ENCODE peak calls at places on chromosomes 3 and 15, in seven cellular contexts. D is upper lobe of right lung; F is SK-N-SH; I is CD4-positive, alpha-beta T cell; V is tibial nerve; T is heart left ventricle; X is body of pancreas. C is an unnamed sample.

GRCh38 chr3:147159141-147159540 is 247.2 kb downstream of the ZIC4 start:
- DNase-seq in T (no peak), V (no peak), D (no peak), X (no peak), F (no peak), I (no peak), C (no peak)

GRCh38 chr3:137263982-137264777 is 306.4 kb downstream of the IL20RB start:
- DNase-seq in F (peak), T (peak), V (no peak), I (no peak), D (no peak), X (no peak), C (no peak)

GRCh38 chr15:75107905-75108838 is 84.8 kb downstream of the PPCDC start:
- DNase-seq in I (peak), D (no peak), T (peak), F (no peak), X (no peak), V (no peak), C (no peak)

GRCh38 chr3:197458179-197458707 is 97.5 kb downstream of the BDH1 start:
- DNase-seq in V (no peak), X (no peak), T (no peak), D (peak), F (peak), I (no peak), C (no peak)

GRCh38 chr3:12817341-12817705 is 20.8 kb downstream of the CAND2 start:
- DNase-seq in D (no peak), I (no peak), V (no peak), T (no peak), X (no peak), F (peak), C (no peak)

GRCh38 chr3:159907828-159908227 is 80.8 kb upstream of the IL12A start:
- DNase-seq in V (no peak), F (no peak), D (no peak), I (no peak), X (no peak), T (no peak), C (no peak)

GRCh38 chr3:127441764-127442163 is 148.8 kb downstream of the TPRA1 start:
- DNase-seq in D (peak), V (no peak), I (no peak), T (no peak), X (no peak), F (no peak), C (no peak)

GRCh38 chr3:112333002-112333385 is at the start of gene CD200:
- DNase-seq in I (peak), V (peak), T (peak), X (no peak), F (peak), D (peak), C (peak)

GRCh38 chr3:159928692-159929091 is 59.9 kb upstream of the IL12A start:
- DNase-seq in T (no peak), F (no peak), X (no peak), D (no peak), V (no peak), I (no peak), C (no peak)

GRCh38 chr3:33915796-33916589 is 117.6 kb downstream of the PDCD6IP start:
- DNase-seq in D (no peak), V (no peak), T (no peak), I (no peak), X (no peak), F (peak), C (no peak)

GRCh38 chr3:179533274-179533673 is 29.5 kb upstream of the ACTL6A start:
- DNase-seq in I (no peak), T (no peak), F (no peak), D (no peak), V (no peak), X (no peak), C (no peak)

GRCh38 chr15:87537295-87537694 is 719.2 kb downstream of the NTRK3 start:
- DNase-seq in D (no peak), I (no peak), V (no peak), F (no peak), T (no peak), X (no peak), C (no peak)

GRCh38 chr3:189057369-189057768 is 114.4 kb upstream of the TPRG1 start:
- DNase-seq in T (no peak), F (no peak), I (no peak), D (no peak), X (no peak), V (no peak), C (no peak)

GRCh38 chr3:179801263-179801662 is 148.4 kb downstream of the USP13 start:
- DNase-seq in V (no peak), F (no peak), D (no peak), T (no peak), I (no peak), X (no peak), C (no peak)

GRCh38 chr3:193590088-193590856 is 2.7 kb upstream of the OPA1 start:
- DNase-seq in V (no peak), T (no peak), F (no peak), D (no peak), I (no peak), X (no peak), C (no peak)

GRCh38 chr15:69451951-69452701 is 492 bp upstream of the RPLP1 start:
- DNase-seq in T (no peak), F (peak), V (peak), D (no peak), I (no peak), X (no peak), C (no peak)

GRCh38 chr15:82648257-82649103 is 1.3 kb upstream of the CPEB1 start:
- DNase-seq in D (no peak), V (no peak), I (no peak), T (no peak), F (peak), X (no peak), C (peak)

GRCh38 chr3:113165841-113166240 is 45.5 kb upstream of the BOC start:
- DNase-seq in T (no peak), X (no peak), V (peak), I (no peak), F (no peak), D (no peak), C (no peak)

GRCh38 chr3:119099785-119100184 is 46.2 kb upstream of the TEX55 start:
- DNase-seq in F (no peak), V (no peak), X (no peak), I (no peak), T (no peak), D (no peak), C (no peak)

GRCh38 chr3:113712129-113712528 is 15.7 kb upstream of the USF3 start:
- DNase-seq in X (no peak), T (no peak), V (no peak), I (no peak), D (no peak), F (no peak), C (no peak)

GRCh38 chr3:11382146-11382545 is 109.9 kb downstream of the ATG7 start:
- DNase-seq in D (no peak), T (no peak), X (no peak), V (no peak), F (no peak), I (no peak), C (no peak)

GRCh38 chr3:58251653-58252052 is 14.1 kb downstream of the ABHD6 start:
- DNase-seq in F (no peak), X (no peak), D (no peak), V (no peak), T (no peak), I (no peak), C (no peak)

GRCh38 chr3:11162401-11163345 is 8.4 kb downstream of the HRH1 start:
- DNase-seq in D (no peak), V (no peak), X (no peak), T (no peak), I (no peak), F (no peak), C (no peak)

GRCh38 chr15:35293353-35294130 is 208.4 kb upstream of the NANOGP8 start:
- DNase-seq in V (no peak), I (no peak), D (no peak), X (no peak), T (no peak), F (peak), C (no peak)

GRCh38 chr15:92400980-92401787 is 7.5 kb downstream of the ST8SIA2 start:
- DNase-seq in F (no peak), T (peak), I (no peak), X (no peak), V (no peak), D (no peak), C (no peak)

GRCh38 chr3:51982352-51982837 is 940 bp upstream of the ACY1 start:
- DNase-seq in V (no peak), T (no peak), I (no peak), X (peak), F (peak), D (peak), C (no peak)

GRCh38 chr3:169777822-169778221 is 4.6 kb downstream of the MYNN start:
- DNase-seq in X (no peak), I (no peak), T (no peak), V (no peak), F (no peak), D (no peak), C (no peak)
- H3K27ac ChIP-seq in X (no peak), I (no peak), T (no peak), V (no peak), F (no peak), D (no peak), C (no peak)

DNA sequence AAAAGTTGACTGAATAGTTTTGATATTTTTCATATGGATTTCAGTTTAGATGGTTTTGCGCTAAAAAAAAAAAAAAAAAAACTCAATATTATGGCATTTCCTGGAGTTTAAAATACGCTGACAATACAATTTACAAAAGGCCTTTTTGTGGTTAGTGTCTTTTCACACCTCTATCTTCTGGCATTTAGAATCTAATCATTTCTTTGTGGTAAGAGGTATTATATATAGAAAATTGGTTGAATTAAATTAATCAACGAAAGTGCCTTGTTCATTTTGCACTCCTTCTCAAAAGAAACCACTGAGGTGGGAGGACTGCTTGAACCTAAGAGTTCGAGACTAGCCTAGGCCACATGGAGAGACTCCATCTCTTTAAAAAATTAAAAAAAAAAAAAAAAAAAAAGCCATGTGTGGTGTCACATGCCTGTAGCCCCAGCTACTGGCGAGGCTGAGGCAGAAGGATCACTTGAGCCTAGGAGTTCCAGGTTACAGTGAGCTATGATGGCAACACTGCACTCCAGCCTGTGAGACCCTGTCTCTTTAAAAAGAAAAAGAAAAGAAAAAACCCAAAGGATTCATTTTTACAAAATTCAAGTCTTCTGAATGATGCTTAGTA is 90.0 kb upstream of the ICE2 start:
- DNase-seq in X (no peak), F (no peak), V (no peak), T (no peak), D (no peak), I (no peak), C (no peak)
- H3K27ac ChIP-seq in X (no peak), F (no peak), V (no peak), T (peak), D (no peak), I (peak), C (no peak)

GRCh38 chr3:99967796-99968195 is 146.5 kb downstream of the FILIP1L start:
- DNase-seq in T (no peak), V (no peak), F (no peak), I (no peak), X (no peak), D (no peak), C (no peak)
- H3K27ac ChIP-seq in T (no peak), V (no peak), F (no peak), I (no peak), X (no peak), D (no peak), C (no peak)

GRCh38 chr15:77032052-77032646 is 37.2 kb downstream of the PSTPIP1 start:
- DNase-seq in F (peak), V (no peak), I (no peak), T (peak), X (no peak), D (peak), C (no peak)
- H3K27ac ChIP-seq in F (no peak), V (no peak), I (no peak), T (no peak), X (no peak), D (no peak), C (no peak)

DNA sequence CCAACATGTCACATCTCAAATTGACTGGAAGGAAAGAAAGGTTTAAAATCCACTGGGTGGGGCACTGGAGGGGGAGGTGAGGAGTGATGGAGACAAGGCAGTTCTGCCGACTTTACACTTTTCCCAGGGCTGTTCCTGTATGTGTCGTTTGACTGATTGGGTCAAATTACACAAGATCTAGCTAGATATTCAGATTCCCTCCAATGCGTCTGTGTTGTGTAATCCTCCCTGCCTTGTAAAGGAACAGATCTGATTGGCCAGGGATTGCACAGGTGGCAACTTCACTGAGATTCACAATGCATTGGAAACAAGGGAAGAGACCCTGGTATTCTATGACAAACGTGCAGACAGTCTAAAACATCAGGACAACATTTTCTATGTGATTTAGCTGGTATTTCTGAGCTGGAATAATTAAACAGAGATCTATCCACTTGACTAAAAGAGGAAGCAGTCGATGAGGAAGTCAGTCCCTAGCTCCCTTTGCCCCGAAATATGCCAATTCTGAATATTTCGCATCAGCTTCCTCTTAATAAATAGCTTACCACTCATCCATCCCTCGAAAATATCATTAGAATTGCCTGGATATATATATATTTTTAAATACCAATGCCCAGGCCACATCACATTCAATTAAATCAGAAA is 312.9 kb downstream of the RORA start:
- DNase-seq in V (no peak), I (no peak), F (no peak), T (no peak), X (no peak), D (no peak), C (no peak)
- H3K27ac ChIP-seq in V (no peak), I (no peak), F (no peak), T (peak), X (peak), D (peak), C (no peak)

C was measured in caudate nucleus.